ENCODE peak calls at places on chromosomes 1 and 21, in five cellular contexts. X, J, W, D and Y are unnamed samples.

GRCh38 chr21:37564341-37564923 is 197.9 kb downstream of the DYRK1A start:
- DNase-seq in D (peak), W (peak), X (peak), J (peak), Y (peak)

GRCh38 chr1:98019747-98020146 is 98.9 kb upstream of the DPYD start:
- DNase-seq in D (no peak), X (no peak), J (no peak), W (no peak), Y (no peak)

GRCh38 chr1:228073870-228074545 is 8.5 kb upstream of the ARF1 start:
- DNase-seq in J (peak), D (peak), W (no peak), X (peak), Y (no peak)

GRCh38 chr21:27819299-27819698 is 852.4 kb upstream of the ADAMTS5 start:
- DNase-seq in D (no peak), X (no peak), W (no peak), J (no peak), Y (no peak)

GRCh38 chr1:118247593-118247992 is 62.6 kb upstream of the SPAG17 start:
- DNase-seq in X (no peak), D (no peak), W (no peak), J (no peak), Y (no peak)

GRCh38 chr1:24173638-24174325 is 13.3 kb downstream of the IFNLR1 start:
- DNase-seq in W (no peak), J (no peak), D (no peak), X (no peak), Y (no peak)

GRCh38 chr1:175221548-175222175 is 29.1 kb upstream of the KIAA0040 start:
- DNase-seq in J (no peak), W (no peak), D (no peak), X (no peak), Y (no peak)

GRCh38 chr1:12142891-12143630 is 23.7 kb upstream of the TNFRSF1B start:
- DNase-seq in J (no peak), D (no peak), X (no peak), W (no peak), Y (no peak)

GRCh38 chr1:189662190-189662589 is 815.5 kb downstream of the BRINP3 start:
- DNase-seq in W (no peak), J (no peak), X (no peak), D (no peak), Y (no peak)

GRCh38 chr1:65059930-65060538 is 88.0 kb upstream of the AK4 start:
- DNase-seq in D (no peak), J (no peak), W (no peak), X (no peak), Y (no peak)

GRCh38 chr1:3405974-3406867 is 48.2 kb upstream of the ARHGEF16 start:
- DNase-seq in W (no peak), X (no peak), D (no peak), J (no peak), Y (no peak)